ENCODE peak calls at places on chromosomes 11 and 22, in five cellular contexts. One of them, this sample, is unnamed.

GRCh38 chr22:24510694-24511625 is 15.8 kb downstream of the UPB1 start:
- DNase-seq in prostate gland: no peak
- DNase-seq in GM12878: no peak
- DNase-seq in sigmoid colon: no peak
- DNase-seq in suprapubic skin: no peak
- DNase-seq in this sample: no peak

GRCh38 chr11:126919147-126919823 is 81.3 kb downstream of the KIRREL3 start:
- DNase-seq in prostate gland: no peak
- DNase-seq in GM12878: peak; percentile 15
- DNase-seq in sigmoid colon: no peak
- DNase-seq in suprapubic skin: no peak
- DNase-seq in this sample: no peak

GRCh38 chr11:120715239-120715638 is 203.7 kb downstream of the GRIK4 start:
- DNase-seq in prostate gland: no peak
- DNase-seq in GM12878: no peak
- DNase-seq in sigmoid colon: no peak
- DNase-seq in suprapubic skin: no peak
- DNase-seq in this sample: no peak

GRCh38 chr22:49657275-49657973 is 170.2 kb downstream of the BRD1 start:
- DNase-seq in prostate gland: peak; percentile 14
- DNase-seq in GM12878: peak; percentile 67
- DNase-seq in sigmoid colon: peak; percentile 81
- DNase-seq in suprapubic skin: peak; percentile 81
- DNase-seq in this sample: peak; percentile 64

GRCh38 chr22:22710719-22711531 is 66.5 kb downstream of the GGTLC2 start:
- DNase-seq in prostate gland: peak; percentile 58
- DNase-seq in GM12878: no peak
- DNase-seq in sigmoid colon: no peak
- DNase-seq in suprapubic skin: no peak
- DNase-seq in this sample: no peak

GRCh38 chr11:133936136-133936535 is 20.6 kb downstream of the IGSF9B start:
- DNase-seq in prostate gland: no peak
- DNase-seq in GM12878: no peak
- DNase-seq in sigmoid colon: no peak
- DNase-seq in suprapubic skin: no peak
- DNase-seq in this sample: no peak

GRCh38 chr11:72525466-72525865 is 91.1 kb upstream of the CLPB start:
- DNase-seq in prostate gland: no peak
- DNase-seq in GM12878: no peak
- DNase-seq in sigmoid colon: no peak
- DNase-seq in suprapubic skin: no peak
- DNase-seq in this sample: no peak

GRCh38 chr11:79493555-79494171 is 52.8 kb upstream of the TENM4 start:
- DNase-seq in prostate gland: peak; percentile 61
- DNase-seq in GM12878: no peak
- DNase-seq in sigmoid colon: peak; percentile 82
- DNase-seq in suprapubic skin: peak; percentile 70
- DNase-seq in this sample: peak; percentile 56

GRCh38 chr22:17980638-17981051 is 43.7 kb downstream of the MICAL3 start:
- DNase-seq in prostate gland: peak; percentile 24
- DNase-seq in GM12878: no peak
- DNase-seq in sigmoid colon: no peak
- DNase-seq in suprapubic skin: no peak
- DNase-seq in this sample: peak; percentile 43

GRCh38 chr11:76706667-76707066 is 36.1 kb upstream of the LRRC32 start:
- DNase-seq in prostate gland: no peak
- DNase-seq in GM12878: no peak
- DNase-seq in sigmoid colon: no peak
- DNase-seq in suprapubic skin: no peak
- DNase-seq in this sample: no peak

GRCh38 chr11:115222218-115222862 is 281.9 kb downstream of the CADM1 start:
- DNase-seq in prostate gland: no peak
- DNase-seq in GM12878: peak; percentile 96
- DNase-seq in sigmoid colon: no peak
- DNase-seq in suprapubic skin: no peak
- DNase-seq in this sample: peak; percentile 18

GRCh38 chr22:27637604-27638003 is 164.0 kb downstream of the MN1 start:
- DNase-seq in prostate gland: no peak
- DNase-seq in GM12878: no peak
- DNase-seq in sigmoid colon: no peak
- DNase-seq in suprapubic skin: no peak
- DNase-seq in this sample: no peak

GRCh38 chr22:49360746-49361145 is 466.9 kb downstream of the BRD1 start:
- DNase-seq in prostate gland: no peak
- DNase-seq in GM12878: no peak
- DNase-seq in sigmoid colon: no peak
- DNase-seq in suprapubic skin: no peak
- DNase-seq in this sample: no peak

GRCh38 chr11:76336597-76336996 is 44.3 kb downstream of the THAP12 start:
- DNase-seq in prostate gland: no peak
- DNase-seq in GM12878: no peak
- DNase-seq in sigmoid colon: no peak
- DNase-seq in suprapubic skin: no peak
- DNase-seq in this sample: no peak

GRCh38 chr22:50544746-50545253 is 899 bp upstream of the KLHDC7B start:
- DNase-seq in prostate gland: no peak
- DNase-seq in GM12878: no peak
- DNase-seq in sigmoid colon: no peak
- DNase-seq in suprapubic skin: no peak
- DNase-seq in this sample: no peak

GRCh38 chr11:66119348-66120133 is 49.5 kb downstream of the PACS1 start:
- DNase-seq in prostate gland: no peak
- DNase-seq in GM12878: no peak
- DNase-seq in sigmoid colon: no peak
- DNase-seq in suprapubic skin: no peak
- DNase-seq in this sample: no peak

GRCh38 chr11:12087075-12087775 is 23.2 kb upstream of the MICAL2 start:
- DNase-seq in prostate gland: no peak
- DNase-seq in GM12878: no peak
- DNase-seq in sigmoid colon: no peak
- DNase-seq in suprapubic skin: peak; percentile 65
- DNase-seq in this sample: no peak
- TF ChIP-seq POLR2AphosphoS5 in prostate gland: no peak
- TF ChIP-seq POLR2AphosphoS5 in GM12878: no peak
- TF ChIP-seq POLR2AphosphoS5 in sigmoid colon: no peak
- TF ChIP-seq POLR2AphosphoS5 in suprapubic skin: no peak
- TF ChIP-seq POLR2AphosphoS5 in this sample: no peak

GRCh38 chr11:111879637-111879960 is 258 bp downstream of the CFAP68 start:
- DNase-seq in prostate gland: no peak
- DNase-seq in GM12878: no peak
- DNase-seq in sigmoid colon: no peak
- DNase-seq in suprapubic skin: no peak
- DNase-seq in this sample: no peak

GRCh38 chr11:111878385-111878765 is 590 bp downstream of the FDXACB1 start:
- DNase-seq in prostate gland: no peak
- DNase-seq in GM12878: no peak
- DNase-seq in sigmoid colon: no peak
- DNase-seq in suprapubic skin: no peak
- DNase-seq in this sample: no peak

GRCh38 chr11:111882202-111882601 is 2.9 kb downstream of the CFAP68 start:
- DNase-seq in prostate gland: no peak
- DNase-seq in GM12878: no peak
- DNase-seq in sigmoid colon: no peak
- DNase-seq in suprapubic skin: no peak
- DNase-seq in this sample: no peak

DNA sequence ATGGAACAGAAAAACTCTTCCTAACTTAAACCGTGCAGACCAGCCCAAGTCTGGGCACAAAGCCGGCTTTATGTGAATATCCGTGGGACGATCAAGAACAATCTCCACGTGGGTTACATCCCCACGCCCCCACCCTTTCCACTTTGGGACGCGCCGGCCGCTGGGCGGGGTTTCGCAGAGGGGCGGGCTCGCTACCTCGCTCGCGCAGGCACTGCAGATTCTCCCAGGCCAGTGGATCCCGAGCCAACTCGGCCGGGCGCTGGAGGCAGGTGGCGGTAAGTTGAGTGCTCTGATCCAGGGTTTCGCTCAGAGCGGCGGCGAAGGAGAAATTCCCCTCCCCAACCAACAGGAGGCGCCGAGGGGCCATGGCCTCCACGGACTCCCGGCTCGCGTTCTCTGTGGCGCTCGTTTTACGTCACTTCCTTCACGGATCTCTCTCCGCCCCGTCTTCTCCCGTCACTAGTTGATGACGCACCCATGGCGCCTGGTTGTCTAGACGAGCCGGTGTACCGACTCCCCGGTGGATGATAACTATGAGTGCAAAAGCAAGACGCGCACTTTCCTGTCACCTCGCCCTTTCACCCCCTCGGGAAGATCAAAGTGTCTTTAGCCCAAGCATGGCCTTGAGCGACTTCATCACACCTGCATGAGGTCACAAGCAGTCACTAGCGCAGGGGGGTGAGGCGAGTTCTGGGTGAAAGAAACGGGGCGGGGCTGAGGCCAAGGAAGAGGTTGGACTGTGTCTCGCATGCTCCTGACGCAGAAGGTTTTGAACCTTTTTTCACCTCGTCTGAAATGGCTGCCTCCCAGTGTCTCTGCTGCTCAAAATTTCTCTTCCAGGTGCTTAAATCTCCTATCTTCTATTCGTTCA is at the start of the genes CFAP68 and FDXACB1:
- DNase-seq in prostate gland: peak; percentile 98
- DNase-seq in GM12878: peak; percentile 93
- DNase-seq in sigmoid colon: peak; percentile 99
- DNase-seq in suprapubic skin: peak; percentile 98
- DNase-seq in this sample: peak; percentile 87
- TF ChIP-seq POLR2A in prostate gland: peak; percentile 30
- TF ChIP-seq POLR2A in GM12878: peak; percentile 85
- TF ChIP-seq POLR2A in sigmoid colon: peak; percentile 81
- TF ChIP-seq POLR2A in suprapubic skin: peak; percentile 33
- TF ChIP-seq POLR2A in this sample: peak; percentile 81

GRCh38 chr22:30434775-30435315 is 9.3 kb downstream of the MTFP1 start:
- DNase-seq in prostate gland: no peak
- DNase-seq in GM12878: no peak
- DNase-seq in sigmoid colon: no peak
- DNase-seq in suprapubic skin: no peak
- DNase-seq in this sample: no peak
- TF ChIP-seq POLR2AphosphoS5 in prostate gland: no peak
- TF ChIP-seq POLR2AphosphoS5 in GM12878: no peak
- TF ChIP-seq POLR2AphosphoS5 in sigmoid colon: no peak
- TF ChIP-seq POLR2AphosphoS5 in suprapubic skin: no peak
- TF ChIP-seq POLR2AphosphoS5 in this sample: no peak

DNA sequence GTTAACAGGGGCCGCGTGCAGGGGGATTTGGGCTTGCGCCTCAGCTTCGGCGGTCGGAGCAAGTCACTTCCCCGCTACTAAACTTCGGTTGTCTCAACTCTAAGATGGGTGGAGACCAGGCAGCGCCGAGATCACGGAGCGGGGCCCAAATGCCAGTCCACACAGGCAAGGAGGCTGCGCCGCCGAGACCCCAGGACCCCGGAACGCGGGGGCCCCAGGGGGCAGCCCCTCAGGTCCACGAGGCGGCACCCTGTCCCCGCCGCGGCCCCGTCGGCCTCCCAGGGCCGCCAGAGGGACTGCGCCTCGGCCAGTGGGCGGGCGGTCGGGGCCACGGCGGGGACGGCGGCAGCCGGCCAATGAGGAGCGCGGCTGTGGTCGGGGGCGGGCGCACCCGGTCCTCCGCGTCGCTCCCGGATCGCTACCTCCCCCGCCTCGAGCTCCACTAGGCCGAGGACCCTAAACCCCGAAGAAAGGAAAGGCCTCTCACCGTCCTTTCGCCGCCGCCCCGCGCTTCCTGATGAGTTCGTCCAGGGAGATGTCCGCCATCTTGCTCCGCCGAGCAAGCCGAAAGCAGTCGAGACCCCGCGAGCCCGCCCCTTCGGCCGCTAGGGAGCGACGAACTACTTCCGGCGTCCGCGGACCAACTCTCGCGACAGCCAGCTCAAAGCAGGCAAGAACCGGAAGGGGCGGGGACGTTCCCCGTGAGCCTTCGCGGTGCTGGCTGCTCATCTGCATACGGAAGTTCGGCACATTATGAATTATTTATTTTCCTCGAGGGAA is at the start of gene POLDIP3:
- DNase-seq in prostate gland: peak; percentile 98
- DNase-seq in GM12878: peak; percentile 78
- DNase-seq in sigmoid colon: peak; percentile 100
- DNase-seq in suprapubic skin: peak; percentile 100
- DNase-seq in this sample: peak; percentile 89
- TF ChIP-seq POLR2A in prostate gland: peak; percentile 62
- TF ChIP-seq POLR2A in GM12878: peak; percentile 78
- TF ChIP-seq POLR2A in sigmoid colon: no peak
- TF ChIP-seq POLR2A in suprapubic skin: peak; percentile 63
- TF ChIP-seq POLR2A in this sample: peak; percentile 60

GRCh38 chr11:2976289-2977063 is 15.7 kb downstream of the NAP1L4 start:
- DNase-seq in prostate gland: no peak
- DNase-seq in GM12878: no peak
- DNase-seq in sigmoid colon: no peak
- DNase-seq in suprapubic skin: no peak
- DNase-seq in this sample: no peak
- TF ChIP-seq POLR2AphosphoS5 in prostate gland: no peak
- TF ChIP-seq POLR2AphosphoS5 in GM12878: no peak
- TF ChIP-seq POLR2AphosphoS5 in sigmoid colon: no peak
- TF ChIP-seq POLR2AphosphoS5 in suprapubic skin: no peak
- TF ChIP-seq POLR2AphosphoS5 in this sample: peak; percentile 40